ENCODE peak calls at places on chromosome 17, in four cellular contexts. T is SK-N-SH, N is neuronal stem cell, U is aorta. F is an unnamed sample. For H3K36me3 and H3K9me3, the result is how much of the 10 kb centered on the place peaks cover.

GRCh38 chr17:78278139-78278741 is 46.8 kb downstream of the TMEM235 start:
- DNase-seq in T (no peak), N (no peak), U (no peak), F (no peak)

GRCh38 chr17:29956225-29956624 is 14.8 kb downstream of the EFCAB5 start:
- DNase-seq in T (no peak), N (no peak), U (no peak), F (no peak)

GRCh38 chr17:69246726-69247375 is 18.2 kb upstream of the ABCA10 start:
- DNase-seq in T (peak), N (peak), U (no peak), F (no peak)

GRCh38 chr17:42797067-42798007 is 1.2 kb downstream of the COA3 start:
- DNase-seq in T (no peak), N (no peak), U (no peak), F (no peak)

GRCh38 chr17:61371606-61372005 is 28.0 kb upstream of the TBX2 start:
- DNase-seq in T (no peak), N (no peak), U (no peak), F (no peak)

GRCh38 chr17:52147872-52148271 is 10.6 kb downstream of the CA10 start:
- DNase-seq in T (no peak), N (no peak), U (no peak), F (no peak)

GRCh38 chr17:40478486-40478885 is 22.9 kb downstream of the TNS4 start:
- DNase-seq in T (no peak), N (no peak), U (no peak), F (no peak)

GRCh38 chr17:74768069-74768762 is 7.9 kb downstream of the NAT9 start:
- DNase-seq in T (peak), N (no peak), U (peak), F (peak)

GRCh38 chr17:68514809-68515208 is 2.6 kb downstream of the PRKAR1A start:
- DNase-seq in T (no peak), N (no peak), U (no peak), F (no peak)

GRCh38 chr17:82598256-82599011 is 49.8 kb downstream of the WDR45B start:
- DNase-seq in T (peak), N (no peak), U (no peak), F (peak)

GRCh38 chr17:61618950-61619349 is 27.9 kb upstream of the NACA2 start:
- DNase-seq in T (no peak), N (no peak), U (no peak), F (no peak)

GRCh38 chr17:55607736-55608341 is 96.6 kb upstream of the SMIM36 start:
- DNase-seq in T (no peak), N (no peak), U (no peak), F (peak)

GRCh38 chr17:77118251-77118928 is 22.4 kb upstream of the SEC14L1 start:
- DNase-seq in T (no peak), N (no peak), U (no peak), F (no peak)

GRCh38 chr17:19248923-19249574 is 11.9 kb downstream of the EPN2 start:
- DNase-seq in T (no peak), N (no peak), U (peak), F (peak)

GRCh38 chr17:21252875-21253645 is at the start of gene NATD1:
- DNase-seq in T (peak), N (peak), U (peak), F (peak)

GRCh38 chr17:47742319-47743181 is 9.5 kb downstream of the TBX21 start:
- DNase-seq in T (peak), N (peak), U (no peak), F (peak)

GRCh38 chr17:7988750-7989178 is 13.7 kb upstream of the GUCY2D start:
- DNase-seq in T (peak), N (peak), U (no peak), F (no peak)

GRCh38 chr17:81483085-81483861 is 29.3 kb downstream of the ACTG1 start:
- DNase-seq in T (no peak), N (no peak), U (no peak), F (no peak)

GRCh38 chr17:36918260-36918691 is 19.0 kb upstream of the LHX1 start:
- DNase-seq in T (no peak), N (no peak), U (no peak), F (no peak)

GRCh38 chr17:42249681-42250446 is 26.3 kb downstream of the STAT5B start:
- DNase-seq in T (no peak), N (no peak), U (no peak), F (no peak)

GRCh38 chr17:7380855-7381683 is at the start of gene TNK1:
- DNase-seq in T (peak), N (no peak), U (peak), F (no peak)

GRCh38 chr17:75771334-75772281 is 6.6 kb upstream of the GALK1 start:
- DNase-seq in T (no peak), N (no peak), U (peak), F (no peak)

GRCh38 chr17:49959183-49959935 is 9.6 kb upstream of the DLX4 start:
- DNase-seq in T (no peak), N (no peak), U (no peak), F (peak)

GRCh38 chr17:49955157-49955556 is 13.8 kb upstream of the DLX4 start:
- DNase-seq in T (no peak), N (no peak), U (no peak), F (peak)

GRCh38 chr17:49952912-49953497 is 16.0 kb upstream of the DLX4 start:
- DNase-seq in T (no peak), N (no peak), U (no peak), F (peak)

GRCh38 chr17:49958723-49959122 is 10.3 kb upstream of the DLX4 start:
- DNase-seq in T (no peak), N (no peak), U (no peak), F (no peak)

DNA sequence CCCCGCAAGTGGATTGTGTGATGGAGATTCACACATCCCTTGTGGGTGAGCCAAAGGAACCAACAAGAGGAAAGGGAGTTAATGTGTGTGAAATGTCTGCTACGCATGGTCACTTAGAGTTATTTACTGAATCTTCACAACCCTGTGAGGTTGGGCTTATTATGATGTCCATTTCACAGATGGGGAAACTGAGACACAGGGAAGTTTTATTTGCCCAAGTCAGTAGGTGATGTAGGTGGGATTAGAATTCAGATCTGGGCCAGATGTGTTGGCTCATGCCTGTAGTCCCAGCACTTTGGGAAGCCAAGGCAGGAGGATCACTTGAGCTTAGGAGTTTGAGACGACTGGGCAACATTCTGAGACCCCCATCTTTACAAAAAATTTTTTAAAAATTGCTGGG is 11.6 kb upstream of the DLX4 start:
- DNase-seq in T (no peak), N (no peak), U (no peak), F (no peak)
- H3K36me3 ChIP-seq in T (under half), N (under half), U (under half), F (under half)

GRCh38 chr17:27808629-27809028 is 8.3 kb upstream of the NOS2 start:
- DNase-seq in T (no peak), N (no peak), U (no peak), F (no peak)

GRCh38 chr17:27810902-27811557 is 10.7 kb upstream of the NOS2 start:
- DNase-seq in T (no peak), N (no peak), U (no peak), F (no peak)

GRCh38 chr17:27810211-27810901 is 10.0 kb upstream of the NOS2 start:
- DNase-seq in T (no peak), N (no peak), U (no peak), F (no peak)

GRCh38 chr17:27807567-27808470 is 7.5 kb upstream of the NOS2 start:
- DNase-seq in T (no peak), N (no peak), U (no peak), F (no peak)

DNA sequence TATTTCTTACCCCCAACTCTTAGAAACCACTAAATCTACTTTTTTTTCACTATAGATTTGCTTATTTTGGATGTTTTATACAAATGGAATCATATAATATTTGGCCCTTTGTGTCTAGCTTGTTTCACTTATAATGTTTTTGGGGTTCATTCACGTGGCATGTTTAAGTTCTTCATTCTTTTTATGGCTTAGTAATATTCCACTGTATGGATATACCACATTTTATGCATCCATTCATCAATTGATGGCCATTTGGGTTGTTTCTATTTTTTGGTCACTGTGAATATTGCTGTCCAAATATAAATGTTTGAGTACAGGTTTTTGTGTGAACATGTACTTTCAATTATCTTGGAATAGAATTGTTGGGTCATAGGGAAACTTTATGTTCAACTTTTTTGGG is 9.2 kb upstream of the NOS2 start:
- DNase-seq in T (no peak), N (no peak), U (no peak), F (no peak)
- H3K9me3 ChIP-seq in T (under half), N (under half), U (under half), F (under half)

GRCh38 chr17:43892672-43892975 is 14.7 kb downstream of the MPP2 start:
- DNase-seq in T (no peak), N (no peak), U (no peak), F (no peak)
- H3K36me3 ChIP-seq in T (under half), N (under half), U (under half), F (under half)

GRCh38 chr17:27218041-27218440 is 75.9 kb upstream of the WSB1 start:
- DNase-seq in T (no peak), N (no peak), U (no peak), F (no peak)

GRCh38 chr17:27216836-27217235 is 77.1 kb upstream of the WSB1 start:
- DNase-seq in T (no peak), N (no peak), U (no peak), F (no peak)

GRCh38 chr17:27218719-27219488 is 75.0 kb upstream of the WSB1 start:
- DNase-seq in T (no peak), N (no peak), U (no peak), F (no peak)

GRCh38 chr17:27222515-27222914 is 71.4 kb upstream of the WSB1 start:
- DNase-seq in T (no peak), N (no peak), U (no peak), F (no peak)

GRCh38 chr17:27217631-27218030 is 76.3 kb upstream of the WSB1 start:
- DNase-seq in T (no peak), N (no peak), U (no peak), F (no peak)
- H3K9me3 ChIP-seq in T (under half), N (under half), U (under half), F (under half)

DNA sequence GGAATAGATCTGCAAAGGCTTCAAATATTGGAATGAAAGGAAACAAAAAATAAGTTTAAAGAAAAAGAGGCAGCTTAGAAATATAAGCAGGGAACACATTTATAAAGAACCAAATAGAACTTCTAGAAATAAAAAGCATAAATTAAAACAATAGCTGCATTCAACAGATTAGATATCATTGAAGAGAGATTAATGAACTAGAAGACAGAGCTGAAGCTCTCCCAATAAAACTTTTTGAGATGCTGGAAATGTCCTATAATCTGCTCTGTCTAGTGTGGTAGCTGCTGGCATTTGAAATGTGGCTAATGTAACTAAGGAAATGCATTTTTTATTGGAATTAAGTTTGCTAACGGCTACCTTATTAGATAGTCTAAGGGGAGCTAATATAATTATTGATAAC is 115.6 kb downstream of the MAP2K4 start:
- DNase-seq in T (no peak), N (no peak), U (no peak), F (no peak)
- H3K36me3 ChIP-seq in T (under half), N (half or more), U (under half), F (under half)

GRCh38 chr17:27088767-27089078 is 205.2 kb upstream of the WSB1 start:
- DNase-seq in T (no peak), N (no peak), U (no peak), F (no peak)
- H3K9me3 ChIP-seq in T (under half), N (under half), U (under half), F (under half)

DNA sequence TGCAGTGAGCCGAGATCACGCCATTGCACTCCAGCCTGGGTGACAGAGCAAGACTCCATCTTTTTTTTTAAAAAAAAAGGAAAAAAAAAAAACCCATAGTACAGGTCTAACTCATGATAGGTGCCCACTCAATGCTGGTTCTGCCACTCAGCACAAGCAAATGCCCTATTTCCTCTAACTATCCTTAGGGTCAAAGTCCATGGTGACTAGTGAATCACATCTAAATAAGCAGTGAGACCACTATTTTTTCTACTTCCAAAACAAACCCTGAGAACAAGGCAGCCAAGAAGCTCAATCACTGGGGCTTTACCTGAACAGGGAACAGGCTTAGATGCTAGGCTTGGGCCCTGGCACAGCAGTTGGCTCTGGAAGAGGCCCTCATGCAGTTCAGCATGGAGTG is 3.4 kb downstream of the BLTP2 start:
- DNase-seq in T (no peak), N (no peak), U (no peak), F (no peak)
- H3K36me3 ChIP-seq in T (half or more), N (half or more), U (under half), F (half or more)

GRCh38 chr17:9700136-9700535 is 54.8 kb downstream of the USP43 start:
- DNase-seq in T (no peak), N (no peak), U (no peak), F (no peak)
- H3K9me3 ChIP-seq in T (under half), N (under half), U (under half), F (under half)

GRCh38 chr17:1470774-1471462 is 14.9 kb upstream of the CRK start:
- DNase-seq in T (no peak), N (no peak), U (no peak), F (no peak)

GRCh38 chr17:1473841-1474240 is 17.8 kb upstream of the CRK start:
- DNase-seq in T (no peak), N (no peak), U (no peak), F (no peak)

GRCh38 chr17:1471490-1471889 is 15.5 kb upstream of the CRK start:
- DNase-seq in T (no peak), N (no peak), U (no peak), F (no peak)

GRCh38 chr17:1473170-1473569 is 17.1 kb upstream of the CRK start:
- DNase-seq in T (no peak), N (no peak), U (no peak), F (no peak)

GRCh38 chr17:1471931-1472727 is 16.1 kb upstream of the CRK start:
- DNase-seq in T (no peak), N (no peak), U (no peak), F (no peak)
- H3K36me3 ChIP-seq in T (under half), N (under half), U (under half), F (under half)

GRCh38 chr17:1929896-1930750 is 95.0 kb downstream of the RTN4RL1 start:
- DNase-seq in T (no peak), N (no peak), U (no peak), F (no peak)
- H3K9me3 ChIP-seq in T (under half), N (under half), U (under half), F (under half)

F was measured in MG63.